ENCODE peak calls at places on chromosomes 1 and 21, in eight cellular contexts. G is Panc1, Q is body of pancreas, J is cardiac muscle cell, X is HL-60, Z is H1, D is brain microvascular endothelial cell, P is transverse colon. N is an unnamed sample.

GRCh38 chr1:53369034-53369750 is 41.3 kb upstream of the LRP8 start:
- DNase-seq in G (no peak), Q (peak; percentile 4), J (no peak), X (no peak), Z (no peak), D (no peak), P (no peak), N (no peak)

GRCh38 chr1:54372978-54373377 is 33.2 kb downstream of the SSBP3 start:
- DNase-seq in G (no peak), Q (no peak), J (no peak), X (peak; percentile 96), Z (no peak), D (no peak), P (no peak), N (no peak)

GRCh38 chr21:29987762-29988161 is 48.0 kb upstream of the GRIK1 start:
- DNase-seq in G (no peak), Q (no peak), J (no peak), X (no peak), Z (no peak), D (no peak), P (no peak), N (no peak)

GRCh38 chr1:2115922-2116341 is 65.7 kb downstream of the PRKCZ start:
- DNase-seq in G (no peak), Q (no peak), J (no peak), X (no peak), Z (peak; percentile 51), D (peak; percentile 28), P (no peak), N (peak; percentile 39)

GRCh38 chr21:28402616-28402989 is 590.1 kb downstream of the LTN1 start:
- DNase-seq in G (no peak), Q (no peak), J (no peak), X (no peak), Z (no peak), D (no peak), P (no peak), N (no peak)

GRCh38 chr1:84271452-84272273 is 29.8 kb upstream of the SAMD13 start:
- DNase-seq in G (no peak), Q (no peak), J (peak; percentile 30), X (peak; percentile 18), Z (no peak), D (no peak), P (peak; percentile 51), N (no peak)

GRCh38 chr1:240284656-240285427 is 193.2 kb downstream of the FMN2 start:
- DNase-seq in G (no peak), Q (no peak), J (no peak), X (no peak), Z (no peak), D (no peak), P (no peak), N (no peak)

GRCh38 chr1:225460737-225461532 is 33.1 kb upstream of the LBR start:
- DNase-seq in G (no peak), Q (no peak), J (no peak), X (no peak), Z (no peak), D (no peak), P (no peak), N (no peak)

GRCh38 chr1:226222686-226223085 is 778 bp upstream of the MIXL1 start:
- DNase-seq in G (no peak), Q (no peak), J (no peak), X (no peak), Z (no peak), D (no peak), P (no peak), N (no peak)

GRCh38 chr21:45874716-45875415 is 106.7 kb upstream of the COL6A1 start:
- DNase-seq in G (no peak), Q (no peak), J (peak; percentile 97), X (no peak), Z (no peak), D (peak; percentile 91), P (peak; percentile 57), N (peak; percentile 35)

GRCh38 chr21:44352253-44352860 is 1.1 kb upstream of the TRPM2 start:
- DNase-seq in G (no peak), Q (no peak), J (no peak), X (no peak), Z (no peak), D (no peak), P (no peak), N (no peak)
- H3K27ac ChIP-seq in G (no peak overlapping the region), Q (no peak overlapping the region), J (no peak overlapping the region), X (peak overlapping the region; percentile 99), Z (no peak overlapping the region), D (no peak overlapping the region), P (peak overlapping the region; percentile 52), N (peak overlapping the region; percentile 75)

GRCh38 chr1:9451086-9451485 is 88.2 kb upstream of the SLC25A33 start:
- DNase-seq in G (no peak), Q (no peak), J (no peak), X (no peak), Z (no peak), D (no peak), P (no peak), N (no peak)

GRCh38 chr1:9449976-9450696 is 89.1 kb upstream of the SLC25A33 start:
- DNase-seq in G (no peak), Q (no peak), J (no peak), X (no peak), Z (no peak), D (no peak), P (no peak), N (no peak)

GRCh38 chr1:9447215-9447960 is 91.9 kb upstream of the SLC25A33 start:
- DNase-seq in G (no peak), Q (no peak), J (no peak), X (no peak), Z (no peak), D (no peak), P (no peak), N (no peak)

GRCh38 chr1:9449106-9449627 is 90.1 kb upstream of the SLC25A33 start:
- DNase-seq in G (no peak), Q (no peak), J (peak; percentile 62), X (no peak), Z (no peak), D (peak; percentile 38), P (no peak), N (no peak)

DNA sequence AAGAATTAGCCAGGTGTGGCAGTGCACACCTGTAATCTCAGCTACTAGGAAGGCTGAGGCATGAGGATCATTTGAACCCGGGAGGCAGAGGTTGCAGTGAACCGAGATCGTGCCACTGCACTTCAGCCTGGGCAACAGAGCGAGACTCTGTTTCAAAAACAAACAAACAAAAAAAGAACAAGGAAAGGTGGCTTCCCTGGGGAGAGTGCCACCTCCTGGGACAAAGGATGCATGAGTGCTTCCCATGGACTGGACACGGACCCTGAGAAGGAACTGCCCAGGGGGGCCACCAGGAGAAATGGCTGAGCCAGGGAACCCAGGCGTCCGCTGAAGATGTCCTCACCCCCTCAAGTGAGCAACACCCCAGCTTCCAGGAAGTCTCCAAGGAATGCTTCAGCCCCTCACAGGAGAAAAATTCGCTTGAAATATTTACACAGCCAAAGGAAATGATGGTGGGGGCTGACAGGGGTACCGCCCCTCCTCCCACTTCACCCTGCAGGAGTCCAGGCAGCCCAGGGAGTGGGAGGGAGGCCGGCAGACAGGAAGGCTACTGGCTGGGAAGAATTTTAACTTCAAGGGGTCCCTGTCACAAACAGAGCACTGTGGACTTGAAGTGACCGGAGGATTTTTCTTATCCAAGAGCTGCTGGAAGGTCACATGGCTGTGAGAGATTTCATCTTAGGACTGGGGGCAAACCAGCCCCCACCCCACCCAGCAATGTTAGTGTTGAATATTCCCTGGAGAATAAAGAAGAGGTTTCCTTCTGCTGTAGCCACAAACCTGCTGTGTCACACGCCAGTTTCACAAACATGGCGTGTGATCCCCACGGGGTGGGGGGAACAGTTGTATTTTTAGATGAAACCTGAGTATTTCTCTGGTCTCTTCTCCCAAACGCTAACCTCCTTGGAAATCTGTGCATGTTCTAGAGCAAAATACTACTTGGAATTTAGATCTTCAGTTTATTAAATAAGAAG is 90.8 kb upstream of the SLC25A33 start:
- DNase-seq in G (no peak), Q (no peak), J (no peak), X (no peak), Z (no peak), D (peak; percentile 39), P (no peak), N (no peak)
- TF ChIP-seq CTCF in G (no peak), Q (no peak), J (no peak), X (no peak), Z (no peak), D (peak; percentile 56), P (no peak), N (no peak)

DNA sequence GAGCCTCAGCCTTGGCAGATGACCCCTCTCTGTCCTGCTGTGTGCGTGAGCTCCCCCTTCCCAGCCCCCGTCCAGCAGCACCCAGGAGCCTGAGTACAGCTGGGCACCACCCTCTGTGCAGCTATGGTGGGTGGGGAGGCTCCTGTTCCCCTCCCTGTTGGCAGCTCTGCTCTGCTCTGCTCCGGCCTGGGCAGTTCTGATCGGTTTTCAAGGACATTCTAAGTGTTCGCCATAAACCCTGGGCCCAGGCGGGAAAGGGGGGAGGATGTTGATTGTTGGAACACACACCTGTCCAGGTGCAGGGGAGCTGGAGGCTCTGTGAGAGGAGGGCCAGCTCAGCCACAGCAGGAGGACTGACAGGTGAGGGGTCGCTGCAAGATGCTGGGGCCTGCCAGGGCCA is at the start of gene CLCNKB:
- DNase-seq in G (no peak), Q (peak; percentile 67), J (no peak), X (no peak), Z (no peak), D (no peak), P (peak; percentile 51), N (no peak)
- H3K27me3 ChIP-seq in G (no peaks in the 10 kb centered on the region), Q (no peaks in the 10 kb centered on the region), J (no peaks in the 10 kb centered on the region), X (peaks cover 3% of the 10 kb centered on the region), Z (peaks cover 6% of the 10 kb centered on the region), D (no peaks in the 10 kb centered on the region), P (no peaks in the 10 kb centered on the region), N (no peaks in the 10 kb centered on the region)

GRCh38 chr1:10854856-10855459 is 58.5 kb upstream of the CASZ1 start:
- DNase-seq in G (no peak), Q (no peak), J (no peak), X (no peak), Z (no peak), D (no peak), P (no peak), N (no peak)

GRCh38 chr1:10860218-10860617 is 63.8 kb upstream of the CASZ1 start:
- DNase-seq in G (no peak), Q (no peak), J (no peak), X (no peak), Z (no peak), D (no peak), P (no peak), N (no peak)

GRCh38 chr1:10856863-10857598 is 60.6 kb upstream of the CASZ1 start:
- DNase-seq in G (no peak), Q (no peak), J (no peak), X (no peak), Z (no peak), D (no peak), P (no peak), N (no peak)

GRCh38 chr1:10856253-10856683 is 59.8 kb upstream of the CASZ1 start:
- DNase-seq in G (no peak), Q (no peak), J (no peak), X (no peak), Z (no peak), D (no peak), P (peak; percentile 16), N (no peak)

DNA sequence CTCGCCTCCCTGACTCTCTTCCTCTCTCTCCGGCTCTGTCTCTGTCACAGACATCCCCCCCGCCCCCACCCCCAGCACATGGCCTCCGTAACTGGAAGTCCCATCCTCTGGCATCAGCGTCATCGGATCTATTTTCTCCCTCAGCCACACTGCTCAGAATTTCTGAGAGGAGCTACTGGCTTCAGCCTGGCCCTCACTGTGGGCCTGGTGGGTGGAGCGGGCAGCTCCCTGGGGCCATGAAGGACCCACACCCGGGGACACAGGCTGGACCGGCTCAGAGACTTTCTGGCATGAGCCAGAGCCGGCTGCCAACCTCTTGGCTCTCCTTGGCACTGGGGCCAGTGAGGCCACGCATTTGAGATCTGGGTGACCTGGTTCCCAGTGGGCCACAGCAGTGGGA is 61.2 kb upstream of the CASZ1 start:
- DNase-seq in G (no peak), Q (no peak), J (no peak), X (no peak), Z (no peak), D (no peak), P (no peak), N (no peak)
- H3K27ac ChIP-seq in G (no peak overlapping the region), Q (no peak overlapping the region), J (no peak overlapping the region), X (no peak overlapping the region), Z (no peak overlapping the region), D (no peak overlapping the region), P (no peak overlapping the region), N (no peak overlapping the region)

N was measured in lower lobe of right lung.